ENCODE peak calls at places on chromosomes 13 and 19, in five cellular contexts. F, M, A, I and G are unnamed samples.

GRCh38 chr13:99198630-99199029 is 2.0 kb upstream of the UBAC2 start:
- DNase-seq in F (no peak), M (no peak), A (no peak), I (no peak), G (no peak)

GRCh38 chr13:94198666-94199065 is 280.8 kb downstream of the DCT start:
- DNase-seq in A (no peak), I (no peak), F (no peak), M (no peak), G (no peak)

GRCh38 chr13:94063096-94063495 is 416.4 kb downstream of the DCT start:
- DNase-seq in F (no peak), M (no peak), I (no peak), A (no peak), G (peak)

GRCh38 chr13:112871742-112872141 is 97.3 kb upstream of the MCF2L start:
- DNase-seq in F (peak), A (no peak), I (no peak), M (no peak), G (no peak)

GRCh38 chr13:30802953-30803478 is 67.7 kb downstream of the ALOX5AP start:
- DNase-seq in F (peak), I (peak), M (peak), A (peak), G (peak)

GRCh38 chr19:42563352-42564210 is 31.1 kb downstream of the CEACAM8 start:
- DNase-seq in A (peak), M (peak), I (peak), F (no peak), G (peak)

GRCh38 chr13:90867336-90867683 is 480.2 kb upstream of the MIR17HG start:
- DNase-seq in I (peak), A (peak), F (peak), M (peak), G (peak)

GRCh38 chr19:53670345-53670744 is 38.5 kb downstream of the DPRX start:
- DNase-seq in M (no peak), F (no peak), A (no peak), I (no peak), G (no peak)

GRCh38 chr19:14517840-14518505 is at the start of gene DNAJB1:
- DNase-seq in I (peak), F (peak), M (peak), A (peak), G (peak)

GRCh38 chr13:90502143-90502542 is 845.3 kb upstream of the MIR17HG start:
- DNase-seq in F (no peak), A (no peak), M (no peak), I (no peak), G (no peak)

GRCh38 chr13:81017525-81018152 is 676.7 kb upstream of the SPRY2 start:
- DNase-seq in F (no peak), A (no peak), M (peak), I (peak), G (peak)

GRCh38 chr13:103517768-103518102 is 451.5 kb upstream of the SLC10A2 start:
- DNase-seq in M (no peak), F (no peak), I (no peak), A (no peak), G (no peak)

GRCh38 chr13:74443623-74444022 is 309.4 kb upstream of the KLF12 start:
- DNase-seq in I (peak), F (no peak), A (no peak), M (no peak), G (peak)

GRCh38 chr13:32622827-32623226 is 36.6 kb downstream of the PDS5B start:
- DNase-seq in I (peak), A (no peak), F (no peak), M (no peak), G (no peak)

GRCh38 chr13:74115138-74115537 is 19.1 kb downstream of the KLF12 start:
- DNase-seq in A (no peak), F (no peak), I (no peak), M (no peak), G (peak)

GRCh38 chr19:28705008-28705407 is 507.9 kb downstream of the UQCRFS1 start:
- DNase-seq in A (no peak), I (peak), F (no peak), M (no peak), G (peak)

GRCh38 chr19:42441047-42441440 is 1.7 kb downstream of the CXCL17 start:
- DNase-seq in A (no peak), M (no peak), F (no peak), I (no peak), G (no peak)

GRCh38 chr13:113526466-113527220 is 36.1 kb upstream of the DCUN1D2 start:
- DNase-seq in M (no peak), I (no peak), A (no peak), F (peak), G (no peak)

GRCh38 chr13:36789730-36790129 is 29.3 kb upstream of the RFXAP start:
- DNase-seq in M (no peak), A (no peak), I (no peak), F (no peak), G (no peak)

GRCh38 chr19:47749326-47749725 is 4.0 kb downstream of the NOP53 start:
- DNase-seq in M (no peak), F (no peak), I (no peak), A (no peak), G (no peak)

GRCh38 chr19:50933640-50934039 is 19.2 kb downstream of the KLK5 start:
- DNase-seq in I (peak), F (no peak), A (no peak), M (no peak), G (peak)

GRCh38 chr13:81408647-81409046 is 1067.7 kb upstream of the SPRY2 start:
- DNase-seq in I (no peak), M (no peak), F (no peak), A (no peak), G (no peak)

GRCh38 chr13:85828094-85828684 is 29.0 kb upstream of the SLITRK6 start:
- DNase-seq in M (no peak), I (peak), A (no peak), F (no peak), G (peak)

GRCh38 chr13:91426913-91427312 is 28.5 kb downstream of the GPC5 start:
- DNase-seq in A (no peak), F (no peak), M (no peak), I (no peak), G (no peak)

GRCh38 chr19:33000510-33000909 is 28.5 kb downstream of the FAAP24 start:
- DNase-seq in I (no peak), A (no peak), M (no peak), F (no peak), G (no peak)

GRCh38 chr19:6718111-6718740 is 2.2 kb downstream of the C3 start:
- DNase-seq in F (no peak), A (no peak), M (no peak), I (no peak), G (no peak)

GRCh38 chr13:66794340-66795031 is 435.6 kb downstream of the PCDH9 start:
- DNase-seq in I (no peak), A (no peak), M (no peak), F (no peak), G (no peak)

GRCh38 chr19:52735734-52736133 is 890 bp upstream of the ZNF611 start:
- DNase-seq in F (peak), M (peak), A (peak), I (no peak), G (peak)

GRCh38 chr19:56670961-56671612 is 470 bp downstream of the ZNF835 start:
- DNase-seq in M (no peak), I (no peak), F (peak), A (no peak), G (no peak)

GRCh38 chr19:13100031-13100588 is 2.5 kb downstream of the LYL1 start:
- DNase-seq in F (peak), I (peak), A (no peak), M (no peak), G (no peak)

GRCh38 chr19:6229216-6229913 is 50.4 kb downstream of the MLLT1 start:
- DNase-seq in F (no peak), A (no peak), M (no peak), I (no peak), G (no peak)

GRCh38 chr13:40480915-40481525 is 185.4 kb downstream of the FOXO1 start:
- DNase-seq in A (no peak), I (no peak), F (no peak), M (no peak), G (no peak)

GRCh38 chr19:7138402-7138801 is 68.9 kb downstream of the ZNF557 start:
- DNase-seq in A (no peak), M (no peak), F (no peak), I (no peak), G (no peak)

GRCh38 chr13:105814219-105814901 is 721.1 kb downstream of the EFNB2 start:
- DNase-seq in M (no peak), F (no peak), I (no peak), A (no peak), G (no peak)

GRCh38 chr19:18435848-18436631 is 1.9 kb downstream of the ISYNA1 start:
- DNase-seq in A (no peak), F (no peak), M (no peak), I (no peak), G (no peak)

GRCh38 chr19:1045247-1045603 is 5.3 kb downstream of the ABCA7 start:
- DNase-seq in A (no peak), I (peak), M (peak), F (no peak), G (no peak)

GRCh38 chr13:32894589-32895001 is 121.6 kb upstream of the KL start:
- DNase-seq in F (no peak), I (no peak), A (no peak), M (no peak), G (peak)

DNA sequence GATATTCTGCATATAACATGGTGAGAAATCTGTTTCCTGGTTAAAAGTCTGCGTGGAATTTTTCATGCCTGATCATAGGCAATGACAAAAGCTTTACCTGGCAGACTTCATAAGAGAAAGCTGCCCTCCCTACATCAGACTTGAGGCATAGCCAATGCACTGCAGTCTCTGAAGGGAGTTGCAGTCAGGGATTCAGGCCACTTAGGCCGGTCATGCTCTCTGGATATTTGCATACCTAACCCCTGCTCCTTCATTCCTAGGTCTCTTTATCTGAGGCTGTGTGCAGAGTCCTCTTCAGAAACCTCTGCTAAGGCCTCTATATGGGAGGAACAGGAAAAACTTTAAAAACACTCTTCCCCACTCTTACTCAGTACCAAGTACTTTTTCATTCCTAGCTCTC is 287.4 kb downstream of the PCDH17 start:
- DNase-seq in A (no peak), F (no peak), I (no peak), M (no peak), G (no peak)
- TF ChIP-seq CTCF in A (no peak), F (no peak), I (no peak), M (no peak), G (no peak)

DNA sequence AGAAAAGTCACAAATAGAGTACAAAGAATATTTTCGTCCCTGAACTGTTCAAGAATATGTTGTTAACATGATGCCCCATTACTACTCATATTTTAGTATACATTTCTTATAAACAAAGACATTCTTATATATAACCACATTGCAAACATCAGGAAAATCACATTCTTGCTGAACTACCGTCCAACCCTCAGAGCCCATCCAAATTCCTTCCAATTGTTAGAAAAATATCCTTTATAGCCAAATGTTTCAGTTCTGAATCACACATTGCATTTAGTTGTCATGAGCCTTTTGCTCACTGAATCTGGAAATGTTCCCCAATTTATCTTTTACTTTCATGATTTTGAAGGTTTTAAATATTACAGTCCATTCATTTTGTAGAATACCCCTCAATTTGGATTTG is 467.8 kb upstream of the ARGLU1 start:
- DNase-seq in M (no peak), F (no peak), I (no peak), A (no peak), G (peak)
- TF ChIP-seq CTCF in M (no peak), F (no peak), I (no peak), A (no peak), G (no peak)

GRCh38 chr13:20512042-20512683 is 13.5 kb downstream of the CRYL1 start:
- DNase-seq in F (no peak), I (no peak), A (peak), M (peak), G (no peak)
- TF ChIP-seq CTCF in F (no peak), I (no peak), A (no peak), M (no peak), G (no peak)

DNA sequence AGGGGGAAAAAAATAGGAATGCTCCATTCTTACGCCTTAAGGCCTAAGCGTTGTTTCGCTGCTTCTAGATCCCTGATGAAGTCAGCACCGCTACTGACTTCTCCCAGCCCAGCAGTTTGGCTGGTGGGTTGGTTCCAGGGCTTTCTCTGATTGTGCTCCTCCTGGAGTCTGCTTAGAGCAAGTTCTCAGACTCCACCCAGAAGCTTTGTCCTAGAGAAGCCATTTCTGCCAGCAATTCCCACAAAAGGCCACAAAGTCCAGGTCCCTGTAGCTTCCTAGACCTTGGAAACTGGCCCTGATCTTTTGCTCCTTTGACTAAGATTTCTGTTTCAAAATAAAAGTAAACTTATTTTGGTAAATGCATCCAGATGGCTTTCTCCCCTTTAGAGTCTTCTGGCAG is 65.4 kb downstream of the KCTD12 start:
- DNase-seq in F (peak), A (no peak), I (no peak), M (no peak), G (peak)
- TF ChIP-seq CTCF in F (no peak), A (no peak), I (no peak), M (no peak), G (peak)

GRCh38 chr19:2927032-2927430 is 17.7 kb downstream of the ZNF77 start:
- DNase-seq in M (no peak), A (no peak), I (no peak), F (no peak), G (no peak)

GRCh38 chr19:2926341-2927031 is 18.3 kb downstream of the ZNF77 start:
- DNase-seq in M (no peak), F (peak), A (no peak), I (no peak), G (no peak)

GRCh38 chr19:2917275-2918184 is 16.8 kb downstream of the ZNF57 start:
- DNase-seq in A (no peak), M (no peak), F (peak), I (no peak), G (no peak)

GRCh38 chr19:2923510-2923909 is 21.3 kb downstream of the ZNF77 start:
- DNase-seq in I (no peak), M (no peak), F (peak), A (no peak), G (peak)

DNA sequence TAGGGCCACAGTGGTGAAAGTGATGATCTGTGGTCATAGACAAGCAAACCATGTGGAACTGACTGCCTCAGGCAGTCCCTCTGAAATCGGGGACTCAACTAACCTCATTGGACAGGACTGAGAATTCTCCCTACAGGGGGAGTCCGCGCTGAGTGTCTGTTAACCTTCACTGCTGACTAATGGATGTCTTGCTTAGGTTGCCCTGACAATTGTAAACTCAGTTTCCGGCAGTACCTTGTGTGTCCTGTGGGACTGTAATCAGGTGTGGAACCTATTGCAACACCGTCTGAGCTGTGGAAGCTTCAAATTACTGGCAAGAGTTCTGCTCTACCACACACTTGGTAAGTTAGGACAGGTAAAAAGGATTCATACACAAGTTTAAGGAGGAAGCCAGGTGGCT is 21.8 kb downstream of the ZNF77 start:
- DNase-seq in M (no peak), F (peak), A (no peak), I (no peak), G (no peak)
- TF ChIP-seq CTCF in M (no peak), F (no peak), A (no peak), I (no peak), G (no peak)

GRCh38 chr13:61880576-61881283 is 465.1 kb upstream of the PCDH20 start:
- DNase-seq in A (peak), I (peak), M (peak), F (no peak), G (no peak)
- TF ChIP-seq CTCF in A (peak), I (peak), M (peak), F (no peak), G (peak)